ENCODE peak calls at places on chromosomes 6 and 20, in five cellular contexts. One of them, this sample, is unnamed.
A peak's percentile ranks its signal among the peaks of the same experiment; 100 is the strongest.

GRCh38 chr6:159309723-159310122 is 140.5 kb downstream of the FNDC1 start:
- DNase-seq in T-helper 1 cell: no peak
- DNase-seq in MCF 10A: no peak
- DNase-seq in natural killer cell treated with Interleukin-12 subunit alpha and Interleukin-12 subunit beta and Interleukin-15 and Interleukin-18, amount 100 ng/mL, for 72 hours: no peak
- DNase-seq in stromal cell of bone marrow: no peak
- DNase-seq in this sample: no peak

GRCh38 chr6:143063631-143064030 is 2.9 kb downstream of the AIG1 start:
- DNase-seq in T-helper 1 cell: no peak
- DNase-seq in MCF 10A: no peak
- DNase-seq in natural killer cell treated with Interleukin-12 subunit alpha and Interleukin-12 subunit beta and Interleukin-15 and Interleukin-18, amount 100 ng/mL, for 72 hours: no peak
- DNase-seq in stromal cell of bone marrow: no peak
- DNase-seq in this sample: no peak

GRCh38 chr20:34904202-34904621 is 27.8 kb downstream of the ACSS2 start:
- DNase-seq in T-helper 1 cell: no peak
- DNase-seq in stromal cell of bone marrow: no peak
- DNase-seq in natural killer cell treated with Interleukin-12 subunit alpha and Interleukin-12 subunit beta and Interleukin-15 and Interleukin-18, amount 100 ng/mL, for 72 hours: no peak
- DNase-seq in MCF 10A: no peak
- DNase-seq in this sample: no peak

GRCh38 chr20:2754426-2754825 is 46.0 kb downstream of the CPXM1 start:
- DNase-seq in T-helper 1 cell: no peak
- DNase-seq in natural killer cell treated with Interleukin-12 subunit alpha and Interleukin-12 subunit beta and Interleukin-15 and Interleukin-18, amount 100 ng/mL, for 72 hours: no peak
- DNase-seq in MCF 10A: no peak
- DNase-seq in stromal cell of bone marrow: no peak
- DNase-seq in this sample: no peak

GRCh38 chr6:123829302-123829953 is 25.8 kb downstream of the NKAIN2 start:
- DNase-seq in MCF 10A: peak; percentile 53
- DNase-seq in natural killer cell treated with Interleukin-12 subunit alpha and Interleukin-12 subunit beta and Interleukin-15 and Interleukin-18, amount 100 ng/mL, for 72 hours: no peak
- DNase-seq in T-helper 1 cell: no peak
- DNase-seq in stromal cell of bone marrow: peak; percentile 25
- DNase-seq in this sample: no peak

GRCh38 chr6:82568290-82568993 is 204.8 kb downstream of the TPBG start:
- DNase-seq in natural killer cell treated with Interleukin-12 subunit alpha and Interleukin-12 subunit beta and Interleukin-15 and Interleukin-18, amount 100 ng/mL, for 72 hours: no peak
- DNase-seq in T-helper 1 cell: no peak
- DNase-seq in MCF 10A: no peak
- DNase-seq in stromal cell of bone marrow: no peak
- DNase-seq in this sample: peak; percentile 21

GRCh38 chr6:128672023-128672422 is 151.6 kb upstream of the PTPRK start:
- DNase-seq in MCF 10A: no peak
- DNase-seq in natural killer cell treated with Interleukin-12 subunit alpha and Interleukin-12 subunit beta and Interleukin-15 and Interleukin-18, amount 100 ng/mL, for 72 hours: no peak
- DNase-seq in T-helper 1 cell: no peak
- DNase-seq in stromal cell of bone marrow: no peak
- DNase-seq in this sample: no peak

GRCh38 chr20:10739575-10739974 is 65.8 kb upstream of the JAG1 start:
- DNase-seq in MCF 10A: peak; percentile 56
- DNase-seq in natural killer cell treated with Interleukin-12 subunit alpha and Interleukin-12 subunit beta and Interleukin-15 and Interleukin-18, amount 100 ng/mL, for 72 hours: no peak
- DNase-seq in stromal cell of bone marrow: no peak
- DNase-seq in T-helper 1 cell: no peak
- DNase-seq in this sample: peak; percentile 55

GRCh38 chr20:34527016-34527415 is 10.8 kb downstream of the DYNLRB1 start:
- DNase-seq in MCF 10A: no peak
- DNase-seq in stromal cell of bone marrow: no peak
- DNase-seq in T-helper 1 cell: no peak
- DNase-seq in natural killer cell treated with Interleukin-12 subunit alpha and Interleukin-12 subunit beta and Interleukin-15 and Interleukin-18, amount 100 ng/mL, for 72 hours: no peak
- DNase-seq in this sample: no peak

GRCh38 chr6:132333639-132334516 is 67.4 kb downstream of the MOXD1 start:
- DNase-seq in T-helper 1 cell: no peak
- DNase-seq in natural killer cell treated with Interleukin-12 subunit alpha and Interleukin-12 subunit beta and Interleukin-15 and Interleukin-18, amount 100 ng/mL, for 72 hours: no peak
- DNase-seq in stromal cell of bone marrow: peak; percentile 90
- DNase-seq in MCF 10A: peak; percentile 87
- DNase-seq in this sample: peak; percentile 12

GRCh38 chr6:157873735-157874344 is 50.8 kb downstream of the SNX9 start:
- DNase-seq in T-helper 1 cell: peak; percentile 75
- DNase-seq in stromal cell of bone marrow: peak; percentile 36
- DNase-seq in natural killer cell treated with Interleukin-12 subunit alpha and Interleukin-12 subunit beta and Interleukin-15 and Interleukin-18, amount 100 ng/mL, for 72 hours: peak; percentile 70
- DNase-seq in MCF 10A: peak; percentile 80
- DNase-seq in this sample: peak; percentile 80

GRCh38 chr6:31723245-31723979 is at the start of gene MPIG6B:
- DNase-seq in stromal cell of bone marrow: no peak
- DNase-seq in T-helper 1 cell: no peak
- DNase-seq in natural killer cell treated with Interleukin-12 subunit alpha and Interleukin-12 subunit beta and Interleukin-15 and Interleukin-18, amount 100 ng/mL, for 72 hours: no peak
- DNase-seq in MCF 10A: no peak
- DNase-seq in this sample: no peak

GRCh38 chr20:17533396-17533795 is 2.2 kb upstream of the BFSP1 start:
- DNase-seq in natural killer cell treated with Interleukin-12 subunit alpha and Interleukin-12 subunit beta and Interleukin-15 and Interleukin-18, amount 100 ng/mL, for 72 hours: no peak
- DNase-seq in MCF 10A: peak; percentile 71
- DNase-seq in T-helper 1 cell: no peak
- DNase-seq in stromal cell of bone marrow: no peak
- DNase-seq in this sample: no peak

GRCh38 chr6:37311666-37312473 is 41.9 kb upstream of the RNF8 start:
- DNase-seq in T-helper 1 cell: no peak
- DNase-seq in natural killer cell treated with Interleukin-12 subunit alpha and Interleukin-12 subunit beta and Interleukin-15 and Interleukin-18, amount 100 ng/mL, for 72 hours: no peak
- DNase-seq in stromal cell of bone marrow: no peak
- DNase-seq in MCF 10A: no peak
- DNase-seq in this sample: no peak

GRCh38 chr6:63471654-63472053 is 100.6 kb upstream of the LOC128125822 start:
- DNase-seq in stromal cell of bone marrow: no peak
- DNase-seq in MCF 10A: no peak
- DNase-seq in T-helper 1 cell: no peak
- DNase-seq in natural killer cell treated with Interleukin-12 subunit alpha and Interleukin-12 subunit beta and Interleukin-15 and Interleukin-18, amount 100 ng/mL, for 72 hours: no peak
- DNase-seq in this sample: no peak

GRCh38 chr6:46757206-46757564 is 10.5 kb downstream of the ANKRD66 start:
- DNase-seq in MCF 10A: no peak
- DNase-seq in natural killer cell treated with Interleukin-12 subunit alpha and Interleukin-12 subunit beta and Interleukin-15 and Interleukin-18, amount 100 ng/mL, for 72 hours: no peak
- DNase-seq in stromal cell of bone marrow: peak; percentile 13
- DNase-seq in T-helper 1 cell: no peak
- DNase-seq in this sample: no peak

GRCh38 chr6:8707369-8707768 is 272.0 kb upstream of the SLC35B3 start:
- DNase-seq in T-helper 1 cell: no peak
- DNase-seq in MCF 10A: no peak
- DNase-seq in stromal cell of bone marrow: no peak
- DNase-seq in natural killer cell treated with Interleukin-12 subunit alpha and Interleukin-12 subunit beta and Interleukin-15 and Interleukin-18, amount 100 ng/mL, for 72 hours: no peak
- DNase-seq in this sample: no peak

GRCh38 chr6:110360671-110361070 is 2.5 kb upstream of the METTL24 start:
- DNase-seq in natural killer cell treated with Interleukin-12 subunit alpha and Interleukin-12 subunit beta and Interleukin-15 and Interleukin-18, amount 100 ng/mL, for 72 hours: no peak
- DNase-seq in MCF 10A: no peak
- DNase-seq in stromal cell of bone marrow: no peak
- DNase-seq in T-helper 1 cell: no peak
- DNase-seq in this sample: no peak

GRCh38 chr20:64080013-64080812 is at the start of gene OPRL1:
- DNase-seq in stromal cell of bone marrow: no peak
- DNase-seq in natural killer cell treated with Interleukin-12 subunit alpha and Interleukin-12 subunit beta and Interleukin-15 and Interleukin-18, amount 100 ng/mL, for 72 hours: no peak
- DNase-seq in T-helper 1 cell: peak; percentile 56
- DNase-seq in MCF 10A: no peak
- DNase-seq in this sample: peak; percentile 53

GRCh38 chr20:58173930-58174707 is 54.3 kb downstream of the ANKRD60 start:
- DNase-seq in MCF 10A: no peak
- DNase-seq in stromal cell of bone marrow: no peak
- DNase-seq in T-helper 1 cell: no peak
- DNase-seq in natural killer cell treated with Interleukin-12 subunit alpha and Interleukin-12 subunit beta and Interleukin-15 and Interleukin-18, amount 100 ng/mL, for 72 hours: no peak
- DNase-seq in this sample: no peak

GRCh38 chr6:160462551-160463109 is 114.5 kb downstream of the SLC22A3 start:
- DNase-seq in stromal cell of bone marrow: peak; percentile 81
- DNase-seq in T-helper 1 cell: peak; percentile 43
- DNase-seq in MCF 10A: peak; percentile 76
- DNase-seq in natural killer cell treated with Interleukin-12 subunit alpha and Interleukin-12 subunit beta and Interleukin-15 and Interleukin-18, amount 100 ng/mL, for 72 hours: peak; percentile 87
- DNase-seq in this sample: no peak

GRCh38 chr6:116676021-116676420 is 5.0 kb upstream of the KPNA5 start:
- DNase-seq in natural killer cell treated with Interleukin-12 subunit alpha and Interleukin-12 subunit beta and Interleukin-15 and Interleukin-18, amount 100 ng/mL, for 72 hours: no peak
- DNase-seq in stromal cell of bone marrow: no peak
- DNase-seq in T-helper 1 cell: no peak
- DNase-seq in MCF 10A: no peak
- DNase-seq in this sample: no peak

GRCh38 chr6:157912326-157912725 is 69.3 kb upstream of the SYNJ2 start:
- DNase-seq in T-helper 1 cell: no peak
- DNase-seq in MCF 10A: peak; percentile 26
- DNase-seq in natural killer cell treated with Interleukin-12 subunit alpha and Interleukin-12 subunit beta and Interleukin-15 and Interleukin-18, amount 100 ng/mL, for 72 hours: no peak
- DNase-seq in stromal cell of bone marrow: peak; percentile 84
- DNase-seq in this sample: no peak

This sample was measured in right cardiac atrium.